ENCODE peak calls at places on chromosomes 1 and 21, in ten cellular contexts. One of them, this sample, is unnamed.

GRCh38 chr1:176843352-176844297 is 320.9 kb downstream of the ASTN1 start:
- DNase-seq in pancreas: peak
- DNase-seq in stomach: no peak
- DNase-seq in fibroblast of the aortic adventitia: peak
- DNase-seq in epithelial cell of esophagus: peak
- DNase-seq in fibroblast of mammary gland: peak
- DNase-seq in fibroblast of lung: peak
- DNase-seq in left ventricle myocardium inferior: no peak
- DNase-seq in transverse colon: no peak
- DNase-seq in PC-3: peak
- DNase-seq in this sample: peak

GRCh38 chr1:3786468-3787346 is 9.6 kb downstream of the LRRC47 start:
- DNase-seq in pancreas: no peak
- DNase-seq in stomach: no peak
- DNase-seq in fibroblast of the aortic adventitia: no peak
- DNase-seq in epithelial cell of esophagus: no peak
- DNase-seq in fibroblast of mammary gland: no peak
- DNase-seq in fibroblast of lung: no peak
- DNase-seq in left ventricle myocardium inferior: no peak
- DNase-seq in transverse colon: no peak
- DNase-seq in PC-3: no peak
- DNase-seq in this sample: no peak

GRCh38 chr1:34166191-34167090 is 1.4 kb upstream of the CSMD2 start:
- DNase-seq in pancreas: no peak
- DNase-seq in stomach: no peak
- DNase-seq in fibroblast of the aortic adventitia: no peak
- DNase-seq in epithelial cell of esophagus: no peak
- DNase-seq in fibroblast of mammary gland: no peak
- DNase-seq in fibroblast of lung: peak
- DNase-seq in left ventricle myocardium inferior: no peak
- DNase-seq in transverse colon: no peak
- DNase-seq in PC-3: no peak
- DNase-seq in this sample: peak

GRCh38 chr1:21919520-21919919 is 17.6 kb downstream of the HSPG2 start:
- DNase-seq in pancreas: no peak
- DNase-seq in stomach: no peak
- DNase-seq in fibroblast of the aortic adventitia: peak
- DNase-seq in epithelial cell of esophagus: peak
- DNase-seq in fibroblast of mammary gland: peak
- DNase-seq in fibroblast of lung: peak
- DNase-seq in left ventricle myocardium inferior: no peak
- DNase-seq in transverse colon: no peak
- DNase-seq in PC-3: peak
- DNase-seq in this sample: no peak

GRCh38 chr1:218164111-218164929 is 120.8 kb upstream of the RRP15 start:
- DNase-seq in pancreas: no peak
- DNase-seq in stomach: no peak
- DNase-seq in fibroblast of the aortic adventitia: peak
- DNase-seq in epithelial cell of esophagus: peak
- DNase-seq in fibroblast of mammary gland: peak
- DNase-seq in fibroblast of lung: peak
- DNase-seq in left ventricle myocardium inferior: peak
- DNase-seq in transverse colon: peak
- DNase-seq in PC-3: peak
- DNase-seq in this sample: peak

GRCh38 chr21:46442938-46443337 is 15.8 kb upstream of the DIP2A start:
- DNase-seq in pancreas: no peak
- DNase-seq in stomach: no peak
- DNase-seq in fibroblast of the aortic adventitia: no peak
- DNase-seq in epithelial cell of esophagus: no peak
- DNase-seq in fibroblast of mammary gland: no peak
- DNase-seq in fibroblast of lung: no peak
- DNase-seq in left ventricle myocardium inferior: no peak
- DNase-seq in transverse colon: no peak
- DNase-seq in PC-3: no peak
- DNase-seq in this sample: no peak

GRCh38 chr1:170214980-170215910 is 69.5 kb downstream of the NTMT2 start:
- DNase-seq in pancreas: no peak
- DNase-seq in stomach: no peak
- DNase-seq in fibroblast of the aortic adventitia: peak
- DNase-seq in epithelial cell of esophagus: no peak
- DNase-seq in fibroblast of mammary gland: peak
- DNase-seq in fibroblast of lung: no peak
- DNase-seq in left ventricle myocardium inferior: peak
- DNase-seq in transverse colon: no peak
- DNase-seq in PC-3: no peak
- DNase-seq in this sample: peak

GRCh38 chr1:81158592-81158991 is 642.1 kb upstream of the ADGRL2 start:
- DNase-seq in pancreas: no peak
- DNase-seq in stomach: no peak
- DNase-seq in fibroblast of the aortic adventitia: peak
- DNase-seq in epithelial cell of esophagus: no peak
- DNase-seq in fibroblast of mammary gland: peak
- DNase-seq in fibroblast of lung: peak
- DNase-seq in left ventricle myocardium inferior: no peak
- DNase-seq in transverse colon: no peak
- DNase-seq in PC-3: no peak
- DNase-seq in this sample: peak

GRCh38 chr1:63873751-63874150 is 99.9 kb downstream of the ROR1 start:
- DNase-seq in pancreas: no peak
- DNase-seq in stomach: no peak
- DNase-seq in fibroblast of the aortic adventitia: peak
- DNase-seq in epithelial cell of esophagus: no peak
- DNase-seq in fibroblast of mammary gland: peak
- DNase-seq in fibroblast of lung: peak
- DNase-seq in left ventricle myocardium inferior: no peak
- DNase-seq in transverse colon: no peak
- DNase-seq in PC-3: peak
- DNase-seq in this sample: no peak

GRCh38 chr1:43238104-43238503 is 31.7 kb upstream of the TMEM125 start:
- DNase-seq in pancreas: peak
- DNase-seq in stomach: peak
- DNase-seq in fibroblast of the aortic adventitia: peak
- DNase-seq in epithelial cell of esophagus: peak
- DNase-seq in fibroblast of mammary gland: peak
- DNase-seq in fibroblast of lung: peak
- DNase-seq in left ventricle myocardium inferior: peak
- DNase-seq in transverse colon: peak
- DNase-seq in PC-3: peak
- DNase-seq in this sample: peak

GRCh38 chr1:87530042-87530441 is 201.4 kb downstream of the LMO4 start:
- DNase-seq in pancreas: no peak
- DNase-seq in stomach: no peak
- DNase-seq in fibroblast of the aortic adventitia: no peak
- DNase-seq in epithelial cell of esophagus: peak
- DNase-seq in fibroblast of mammary gland: no peak
- DNase-seq in fibroblast of lung: no peak
- DNase-seq in left ventricle myocardium inferior: no peak
- DNase-seq in transverse colon: no peak
- DNase-seq in PC-3: no peak
- DNase-seq in this sample: no peak

GRCh38 chr21:37383066-37383465 is 16.5 kb downstream of the DYRK1A start:
- DNase-seq in pancreas: no peak
- DNase-seq in stomach: no peak
- DNase-seq in fibroblast of the aortic adventitia: peak
- DNase-seq in epithelial cell of esophagus: no peak
- DNase-seq in fibroblast of mammary gland: peak
- DNase-seq in fibroblast of lung: no peak
- DNase-seq in left ventricle myocardium inferior: no peak
- DNase-seq in transverse colon: no peak
- DNase-seq in PC-3: no peak
- DNase-seq in this sample: no peak

GRCh38 chr1:113830039-113830438 is 17.8 kb upstream of the RSBN1 start:
- DNase-seq in pancreas: no peak
- DNase-seq in stomach: no peak
- DNase-seq in fibroblast of the aortic adventitia: no peak
- DNase-seq in epithelial cell of esophagus: peak
- DNase-seq in fibroblast of mammary gland: no peak
- DNase-seq in fibroblast of lung: peak
- DNase-seq in left ventricle myocardium inferior: no peak
- DNase-seq in transverse colon: no peak
- DNase-seq in PC-3: peak
- DNase-seq in this sample: no peak

GRCh38 chr1:110505596-110505995 is 13.4 kb downstream of the KCNA10 start:
- DNase-seq in pancreas: no peak
- DNase-seq in stomach: no peak
- DNase-seq in fibroblast of the aortic adventitia: no peak
- DNase-seq in epithelial cell of esophagus: no peak
- DNase-seq in fibroblast of mammary gland: no peak
- DNase-seq in fibroblast of lung: no peak
- DNase-seq in left ventricle myocardium inferior: no peak
- DNase-seq in transverse colon: no peak
- DNase-seq in PC-3: no peak
- DNase-seq in this sample: no peak

GRCh38 chr1:119713538-119714456 is 2.1 kb downstream of the PHGDH start:
- DNase-seq in pancreas: no peak
- DNase-seq in stomach: no peak
- DNase-seq in fibroblast of the aortic adventitia: peak
- DNase-seq in epithelial cell of esophagus: no peak
- DNase-seq in fibroblast of mammary gland: peak
- DNase-seq in fibroblast of lung: peak
- DNase-seq in left ventricle myocardium inferior: no peak
- DNase-seq in transverse colon: no peak
- DNase-seq in PC-3: peak
- DNase-seq in this sample: no peak

GRCh38 chr1:77416692-77417450 is 135.1 kb downstream of the AK5 start:
- DNase-seq in pancreas: no peak
- DNase-seq in stomach: no peak
- DNase-seq in fibroblast of the aortic adventitia: no peak
- DNase-seq in epithelial cell of esophagus: peak
- DNase-seq in fibroblast of mammary gland: peak
- DNase-seq in fibroblast of lung: no peak
- DNase-seq in left ventricle myocardium inferior: no peak
- DNase-seq in transverse colon: no peak
- DNase-seq in PC-3: peak
- DNase-seq in this sample: no peak
- TF ChIP-seq CTCF in pancreas: no peak
- TF ChIP-seq CTCF in stomach: no peak
- TF ChIP-seq CTCF in fibroblast of the aortic adventitia: peak
- TF ChIP-seq CTCF in epithelial cell of esophagus: peak
- TF ChIP-seq CTCF in fibroblast of mammary gland: peak
- TF ChIP-seq CTCF in fibroblast of lung: peak
- TF ChIP-seq CTCF in left ventricle myocardium inferior: peak
- TF ChIP-seq CTCF in transverse colon: no peak
- TF ChIP-seq CTCF in PC-3: peak
- TF ChIP-seq CTCF in this sample: no peak

GRCh38 chr1:40315239-40315794 is 1.8 kb downstream of the COL9A2 start:
- DNase-seq in pancreas: peak
- DNase-seq in stomach: peak
- DNase-seq in fibroblast of the aortic adventitia: peak
- DNase-seq in epithelial cell of esophagus: peak
- DNase-seq in fibroblast of mammary gland: peak
- DNase-seq in fibroblast of lung: peak
- DNase-seq in left ventricle myocardium inferior: peak
- DNase-seq in transverse colon: peak
- DNase-seq in PC-3: peak
- DNase-seq in this sample: peak
- H3K4me3 ChIP-seq in pancreas: peak
- H3K4me3 ChIP-seq in stomach: peak
- H3K4me3 ChIP-seq in fibroblast of the aortic adventitia: peak
- H3K4me3 ChIP-seq in epithelial cell of esophagus: no peak
- H3K4me3 ChIP-seq in fibroblast of mammary gland: peak
- H3K4me3 ChIP-seq in fibroblast of lung: peak
- H3K4me3 ChIP-seq in left ventricle myocardium inferior: peak
- H3K4me3 ChIP-seq in transverse colon: peak
- H3K4me3 ChIP-seq in PC-3: no peak
- H3K4me3 ChIP-seq in this sample: no peak

GRCh38 chr1:25695066-25695990 is 78.7 kb downstream of the MAN1C1 start:
- DNase-seq in pancreas: peak
- DNase-seq in stomach: peak
- DNase-seq in fibroblast of the aortic adventitia: peak
- DNase-seq in epithelial cell of esophagus: peak
- DNase-seq in fibroblast of mammary gland: peak
- DNase-seq in fibroblast of lung: peak
- DNase-seq in left ventricle myocardium inferior: peak
- DNase-seq in transverse colon: peak
- DNase-seq in PC-3: no peak
- DNase-seq in this sample: peak
- TF ChIP-seq CTCF in pancreas: no peak
- TF ChIP-seq CTCF in stomach: no peak
- TF ChIP-seq CTCF in fibroblast of the aortic adventitia: peak
- TF ChIP-seq CTCF in epithelial cell of esophagus: peak
- TF ChIP-seq CTCF in fibroblast of mammary gland: peak
- TF ChIP-seq CTCF in fibroblast of lung: peak
- TF ChIP-seq CTCF in left ventricle myocardium inferior: peak
- TF ChIP-seq CTCF in transverse colon: no peak
- TF ChIP-seq CTCF in PC-3: no peak
- TF ChIP-seq CTCF in this sample: no peak

GRCh38 chr1:164583196-164583595 is 24.2 kb downstream of the PBX1 start:
- DNase-seq in pancreas: no peak
- DNase-seq in stomach: no peak
- DNase-seq in fibroblast of the aortic adventitia: no peak
- DNase-seq in epithelial cell of esophagus: no peak
- DNase-seq in fibroblast of mammary gland: no peak
- DNase-seq in fibroblast of lung: no peak
- DNase-seq in left ventricle myocardium inferior: no peak
- DNase-seq in transverse colon: no peak
- DNase-seq in PC-3: no peak
- DNase-seq in this sample: no peak
- H3K4me3 ChIP-seq in pancreas: no peak
- H3K4me3 ChIP-seq in stomach: no peak
- H3K4me3 ChIP-seq in fibroblast of the aortic adventitia: no peak
- H3K4me3 ChIP-seq in epithelial cell of esophagus: no peak
- H3K4me3 ChIP-seq in fibroblast of mammary gland: no peak
- H3K4me3 ChIP-seq in fibroblast of lung: no peak
- H3K4me3 ChIP-seq in left ventricle myocardium inferior: no peak
- H3K4me3 ChIP-seq in transverse colon: no peak
- H3K4me3 ChIP-seq in PC-3: no peak
- H3K4me3 ChIP-seq in this sample: no peak

GRCh38 chr1:180412583-180412982 is 89.8 kb downstream of the ACBD6 start:
- DNase-seq in pancreas: no peak
- DNase-seq in stomach: no peak
- DNase-seq in fibroblast of the aortic adventitia: no peak
- DNase-seq in epithelial cell of esophagus: no peak
- DNase-seq in fibroblast of mammary gland: no peak
- DNase-seq in fibroblast of lung: no peak
- DNase-seq in left ventricle myocardium inferior: no peak
- DNase-seq in transverse colon: no peak
- DNase-seq in PC-3: no peak
- DNase-seq in this sample: no peak
- TF ChIP-seq CTCF in pancreas: no peak
- TF ChIP-seq CTCF in stomach: no peak
- TF ChIP-seq CTCF in fibroblast of the aortic adventitia: no peak
- TF ChIP-seq CTCF in epithelial cell of esophagus: no peak
- TF ChIP-seq CTCF in fibroblast of mammary gland: no peak
- TF ChIP-seq CTCF in fibroblast of lung: no peak
- TF ChIP-seq CTCF in left ventricle myocardium inferior: no peak
- TF ChIP-seq CTCF in transverse colon: no peak
- TF ChIP-seq CTCF in PC-3: no peak
- TF ChIP-seq CTCF in this sample: no peak